ENCODE peak calls at places on chromosome 15, in four cellular contexts. H is WERI-Rb-1, E is breast epithelium, X is HFFc6. K is an unnamed sample.

GRCh38 chr15:80461370-80462060 is 57.3 kb downstream of the ARNT2 start:
- DNase-seq in H (no peak), E (no peak), X (no peak), K (no peak)

GRCh38 chr15:48963524-48964113 is at the start of gene SHC4:
- DNase-seq in H (no peak), E (no peak), X (peak), K (peak)

GRCh38 chr15:39543651-39544050 is 37.2 kb upstream of the THBS1 start:
- DNase-seq in H (no peak), E (no peak), X (no peak), K (no peak)

GRCh38 chr15:37550360-37551024 is 383.9 kb upstream of the TMCO5A start:
- DNase-seq in H (no peak), E (no peak), X (no peak), K (no peak)

GRCh38 chr15:29840928-29841327 is 18.7 kb upstream of the TJP1 start:
- DNase-seq in H (no peak), E (no peak), X (no peak), K (no peak)

GRCh38 chr15:68626739-68627138 is 47.9 kb downstream of the CORO2B start:
- DNase-seq in H (no peak), E (no peak), X (no peak), K (no peak)

GRCh38 chr15:72859023-72859756 is 75.6 kb upstream of the ADPGK start:
- DNase-seq in H (peak), E (no peak), X (no peak), K (no peak)

GRCh38 chr15:98597666-98598065 is 50.7 kb upstream of the IGF1R start:
- DNase-seq in H (no peak), E (peak), X (no peak), K (no peak)

GRCh38 chr15:83943043-83943442 is 289.1 kb downstream of the ADAMTSL3 start:
- DNase-seq in H (no peak), E (no peak), X (no peak), K (no peak)

GRCh38 chr15:74784426-74784825 is 2.5 kb downstream of the CSK start:
- DNase-seq in H (no peak), E (no peak), X (no peak), K (peak)
- TF ChIP-seq CTCF in H (no peak), E (no peak), X (no peak), K (no peak)

GRCh38 chr15:65083262-65083701 is 6.7 kb downstream of the KBTBD13 start:
- DNase-seq in H (peak), E (no peak), X (no peak), K (no peak)
- TF ChIP-seq CTCF in H (peak), E (no peak), X (peak), K (no peak)

DNA sequence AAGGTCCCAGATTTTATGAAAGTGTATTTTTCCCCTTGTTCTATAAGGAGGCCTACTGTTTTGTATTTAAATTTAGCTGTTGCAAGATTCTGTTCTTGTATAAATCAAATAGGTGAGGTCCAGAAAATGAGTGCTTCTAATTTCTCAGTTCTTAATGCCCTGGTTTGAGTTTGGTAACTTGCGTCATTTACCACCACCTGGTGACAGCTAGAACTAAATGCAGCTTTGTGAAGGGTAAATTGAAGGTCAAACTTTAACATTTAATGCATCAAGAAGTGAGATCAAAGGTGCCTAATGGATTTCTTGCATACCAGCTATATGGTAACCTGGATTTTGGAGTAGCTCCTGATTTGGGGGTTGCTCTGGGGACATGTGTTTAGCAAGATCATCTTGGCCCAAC is 50.7 kb upstream of the POLR2M start:
- DNase-seq in H (no peak), E (no peak), X (no peak), K (no peak)
- TF ChIP-seq CTCF in H (no peak), E (no peak), X (peak), K (no peak)

GRCh38 chr15:31327674-31328424 is 1.2 kb downstream of the KLF13 start:
- DNase-seq in H (peak), E (peak), X (peak), K (peak)
- TF ChIP-seq CTCF in H (no peak), E (no peak), X (no peak), K (no peak)

GRCh38 chr15:35209838-35210237 is 124.7 kb upstream of the NANOGP8 start:
- DNase-seq in H (no peak), E (no peak), X (no peak), K (no peak)
- TF ChIP-seq CTCF in H (no peak), E (no peak), X (no peak), K (no peak)

GRCh38 chr15:96629501-96629900 is 299.0 kb downstream of the NR2F2 start:
- DNase-seq in H (no peak), E (no peak), X (no peak), K (no peak)

GRCh38 chr15:96625251-96625650 is 294.8 kb downstream of the NR2F2 start:
- DNase-seq in H (no peak), E (no peak), X (no peak), K (no peak)

GRCh38 chr15:96622714-96623113 is 292.2 kb downstream of the NR2F2 start:
- DNase-seq in H (no peak), E (no peak), X (no peak), K (no peak)

DNA sequence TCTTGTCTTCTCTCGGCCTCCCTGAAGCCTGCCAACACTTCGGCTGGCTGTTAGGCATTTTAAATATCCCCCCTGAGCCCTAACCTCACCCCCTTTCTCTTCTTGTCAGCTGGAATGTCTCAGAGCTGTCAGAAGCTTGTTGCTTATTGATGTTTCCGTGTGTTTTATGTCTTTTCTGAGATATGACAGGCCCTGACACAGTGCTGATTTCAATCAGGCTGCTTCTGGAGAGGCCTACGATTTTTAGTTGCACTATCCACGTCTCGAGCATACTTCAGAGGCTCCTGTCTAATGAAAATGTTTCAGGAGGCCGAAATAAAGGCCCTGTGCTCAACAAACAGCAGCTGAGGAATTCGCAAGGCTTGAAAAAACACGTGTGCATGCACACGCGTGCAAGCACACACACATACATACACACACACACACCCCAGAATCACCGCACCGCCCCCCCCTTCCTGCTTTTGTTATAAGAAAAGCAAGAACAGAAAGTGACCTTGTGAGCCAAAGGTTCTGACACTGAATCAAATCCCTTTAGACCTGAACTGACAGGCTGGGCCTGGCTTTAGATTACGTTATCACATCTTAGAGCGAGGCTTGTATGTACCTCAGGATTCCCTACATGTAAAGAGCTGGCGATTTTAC is 296.6 kb downstream of the NR2F2 start:
- DNase-seq in H (no peak), E (no peak), X (no peak), K (no peak)
- TF ChIP-seq CTCF in H (no peak), E (no peak), X (no peak), K (no peak)

DNA sequence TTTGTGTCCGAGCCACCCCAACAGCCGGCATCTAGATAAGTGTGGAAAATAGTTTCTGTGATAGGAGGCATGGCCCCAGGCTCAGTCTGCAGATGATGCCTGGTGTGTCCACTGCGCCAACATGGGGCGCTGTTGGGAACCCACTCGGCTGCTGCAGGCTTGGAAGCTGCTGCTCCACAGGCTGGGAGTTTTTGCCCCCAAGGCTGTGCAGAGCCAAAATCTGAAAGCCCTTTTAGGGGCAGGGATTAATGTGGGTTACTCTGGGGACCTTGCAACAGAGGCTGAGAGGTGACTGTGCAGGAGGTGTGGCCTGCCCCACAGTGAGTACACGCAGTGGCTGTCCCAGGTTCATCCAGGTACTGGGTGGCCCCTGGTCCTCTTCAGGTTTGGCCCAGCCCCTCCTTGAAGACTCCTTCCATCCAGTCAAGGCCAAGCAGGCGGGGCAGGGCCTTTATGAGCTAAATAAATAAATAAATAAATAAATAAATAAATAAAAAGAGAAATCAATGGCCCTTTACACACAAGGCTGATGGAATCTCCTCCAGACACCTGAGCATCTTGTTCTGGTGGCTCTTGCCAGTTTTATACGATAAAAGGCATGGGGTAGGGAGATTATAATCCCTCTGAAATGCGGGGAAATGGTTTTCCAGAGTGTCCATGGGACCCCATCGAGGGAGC is 73.8 kb downstream of the AAGAB start:
- DNase-seq in H (no peak), E (no peak), X (no peak), K (no peak)
- TF ChIP-seq CTCF in H (peak), E (no peak), X (peak), K (no peak)

GRCh38 chr15:34223904-34224596 is 766 bp upstream of the EMC4 start:
- DNase-seq in H (peak), E (no peak), X (peak), K (no peak)
- TF ChIP-seq CTCF in H (no peak), E (no peak), X (peak), K (no peak)